ENCODE peak calls at places on chromosome 7, in seven cellular contexts. D, N, L, S, E, P and K are unnamed samples.
A peak's percentile ranks its signal among the peaks of the same experiment; 100 is the strongest.

GRCh38 chr7:124818807-124819206 is 53.2 kb upstream of the GPR37 start:
- DNase-seq in D (no peak), N (no peak), L (no peak), S (no peak), E (no peak), P (no peak), K (no peak)

GRCh38 chr7:149199234-149199990 is 4.1 kb downstream of the ZNF282 start:
- DNase-seq in D (no peak), N (no peak), L (peak; percentile 60), S (peak; percentile 40), E (no peak), P (peak; percentile 59), K (peak; percentile 20)

GRCh38 chr7:130371059-130371458 is 9.2 kb upstream of the CPA1 start:
- DNase-seq in D (peak; percentile 71), N (no peak), L (no peak), S (no peak), E (no peak), P (peak; percentile 49), K (no peak)

GRCh38 chr7:92835851-92836488 is 403 bp downstream of the CDK6 start:
- DNase-seq in D (peak; percentile 22), N (peak; percentile 38), L (peak; percentile 23), S (peak; percentile 45), E (peak; percentile 41), P (no peak), K (peak; percentile 26)

GRCh38 chr7:84040365-84040764 is 154.2 kb downstream of the SEMA3A start:
- DNase-seq in D (no peak), N (no peak), L (no peak), S (no peak), E (no peak), P (no peak), K (no peak)

GRCh38 chr7:80139179-80139578 is 4.5 kb downstream of the GNAI1 start:
- DNase-seq in D (no peak), N (no peak), L (peak; percentile 46), S (no peak), E (no peak), P (peak; percentile 49), K (no peak)

GRCh38 chr7:105849122-105849855 is 27.1 kb downstream of the ATXN7L1 start:
- DNase-seq in D (no peak), N (no peak), L (peak; percentile 80), S (no peak), E (no peak), P (peak; percentile 80), K (peak; percentile 36)

GRCh38 chr7:45659496-45660139 is 85.5 kb downstream of the ADCY1 start:
- DNase-seq in D (no peak), N (no peak), L (no peak), S (no peak), E (no peak), P (no peak), K (no peak)

GRCh38 chr7:23597908-23598224 is 684 bp downstream of the CCDC126 start:
- DNase-seq in D (no peak), N (no peak), L (no peak), S (no peak), E (peak; percentile 19), P (peak; percentile 19), K (no peak)

GRCh38 chr7:1364068-1364905 is 95.0 kb downstream of the MICALL2 start:
- DNase-seq in D (no peak), N (no peak), L (peak; percentile 76), S (no peak), E (no peak), P (peak; percentile 4), K (no peak)

GRCh38 chr7:141558544-141559183 is 7.5 kb downstream of the AGK start:
- DNase-seq in D (no peak), N (peak; percentile 36), L (peak; percentile 22), S (peak; percentile 83), E (peak; percentile 30), P (peak; percentile 7), K (peak; percentile 12)

GRCh38 chr7:129739427-129739826 is 127.9 kb downstream of the NRF1 start:
- DNase-seq in D (peak; percentile 27), N (no peak), L (peak; percentile 84), S (peak; percentile 65), E (no peak), P (peak; percentile 61), K (peak; percentile 80)

GRCh38 chr7:134058980-134059379 is 68.2 kb upstream of the LRGUK start:
- DNase-seq in D (no peak), N (no peak), L (no peak), S (peak; percentile 3), E (no peak), P (no peak), K (no peak)

GRCh38 chr7:158016171-158017087 is 571.2 kb downstream of the PTPRN2 start:
- DNase-seq in D (no peak), N (no peak), L (no peak), S (no peak), E (no peak), P (no peak), K (no peak)

GRCh38 chr7:111357691-111358090 is 204.6 kb downstream of the IMMP2L start:
- DNase-seq in D (no peak), N (no peak), L (peak; percentile 71), S (peak; percentile 40), E (no peak), P (peak; percentile 83), K (peak; percentile 25)

GRCh38 chr7:108014200-108014599 is 11.2 kb upstream of the LAMB1 start:
- DNase-seq in D (no peak), N (no peak), L (no peak), S (peak; percentile 20), E (no peak), P (no peak), K (no peak)

GRCh38 chr7:38796636-38797501 is 112.1 kb downstream of the VPS41 start:
- DNase-seq in D (peak; percentile 52), N (peak; percentile 12), L (peak; percentile 77), S (peak; percentile 69), E (peak; percentile 18), P (peak; percentile 56), K (peak; percentile 59)

GRCh38 chr7:82163586-82163985 is 280.0 kb downstream of the CACNA2D1 start:
- DNase-seq in D (no peak), N (no peak), L (no peak), S (no peak), E (no peak), P (no peak), K (no peak)

GRCh38 chr7:30584970-30585369 is 9.7 kb upstream of the GARS1 start:
- DNase-seq in D (no peak), N (no peak), L (no peak), S (no peak), E (no peak), P (no peak), K (no peak)

GRCh38 chr7:97971990-97972943 is 17.7 kb downstream of the OCM2 start:
- DNase-seq in D (peak; percentile 57), N (peak; percentile 94), L (peak; percentile 76), S (peak; percentile 61), E (peak; percentile 94), P (peak; percentile 55), K (peak; percentile 47)
- TF ChIP-seq CTCF in D (no peak), N (peak; percentile 66), L (peak; percentile 53), S (peak; percentile 40), E (peak; percentile 53), P (peak; percentile 75), K (peak; percentile 44)

GRCh38 chr7:100611983-100612729 is at the start of gene MOSPD3:
- DNase-seq in D (peak; percentile 100), N (peak; percentile 99), L (peak; percentile 99), S (peak; percentile 100), E (peak; percentile 99), P (peak; percentile 100), K (peak; percentile 99)

GRCh38 chr7:100613447-100614185 is 1.3 kb downstream of the MOSPD3 start:
- DNase-seq in D (no peak), N (no peak), L (no peak), S (no peak), E (no peak), P (no peak), K (no peak)

GRCh38 chr7:100607111-100607510 is 4.9 kb downstream of the PCOLCE start:
- DNase-seq in D (no peak), N (no peak), L (peak; percentile 69), S (no peak), E (no peak), P (peak; percentile 45), K (peak; percentile 9)

GRCh38 chr7:100614308-100614861 is 2.0 kb downstream of the MOSPD3 start:
- DNase-seq in D (no peak), N (no peak), L (no peak), S (no peak), E (no peak), P (no peak), K (no peak)

DNA sequence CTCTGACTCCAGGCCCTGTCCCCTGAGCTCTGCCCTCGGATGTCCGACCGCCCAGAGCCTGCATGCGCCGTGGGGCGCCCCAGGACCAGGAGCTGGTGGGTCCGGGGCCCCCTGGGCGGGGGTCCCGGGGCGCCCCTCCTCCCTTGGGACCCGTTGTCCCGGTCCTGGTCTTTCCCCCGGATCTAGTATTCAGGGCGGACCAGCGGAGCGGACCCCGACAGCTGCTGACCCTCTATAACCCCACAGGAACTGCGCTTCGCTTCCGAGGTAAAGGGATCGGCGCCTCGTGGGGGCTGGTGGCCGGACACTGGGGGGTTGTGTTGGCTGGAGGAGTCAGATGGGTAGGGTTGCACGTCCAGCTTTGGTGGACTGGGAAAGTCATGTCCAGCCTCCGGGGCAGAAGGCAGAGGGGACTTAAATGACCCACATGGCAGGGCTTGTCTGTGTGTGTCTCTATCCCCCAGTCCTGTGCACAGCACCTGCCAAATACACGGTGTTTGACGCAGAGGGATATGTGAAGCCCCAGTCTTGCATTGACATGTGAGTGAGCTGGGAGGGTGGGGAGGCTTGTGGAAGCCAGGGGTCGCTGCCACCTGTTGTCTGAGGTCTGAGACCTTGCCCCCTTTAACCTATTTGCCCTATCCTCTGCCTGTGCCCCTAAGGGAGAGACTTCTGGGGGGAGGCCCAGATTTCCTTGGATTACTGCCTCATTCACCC is 548 bp downstream of the MOSPD3 start:
- DNase-seq in D (no peak), N (no peak), L (peak; percentile 11), S (peak; percentile 5), E (no peak), P (no peak), K (no peak)
- TF ChIP-seq CTCF in D (peak; percentile 5), N (peak; percentile 23), L (peak; percentile 21), S (peak; percentile 14), E (peak; percentile 19), P (peak; percentile 15), K (peak; percentile 25)

GRCh38 chr7:22082553-22082885 is 136.8 kb upstream of the CDCA7L start:
- DNase-seq in D (no peak), N (no peak), L (no peak), S (no peak), E (no peak), P (no peak), K (peak; percentile 1)
- TF ChIP-seq CTCF in D (no peak), N (no peak), L (no peak), S (no peak), E (no peak), P (no peak), K (no peak)

DNA sequence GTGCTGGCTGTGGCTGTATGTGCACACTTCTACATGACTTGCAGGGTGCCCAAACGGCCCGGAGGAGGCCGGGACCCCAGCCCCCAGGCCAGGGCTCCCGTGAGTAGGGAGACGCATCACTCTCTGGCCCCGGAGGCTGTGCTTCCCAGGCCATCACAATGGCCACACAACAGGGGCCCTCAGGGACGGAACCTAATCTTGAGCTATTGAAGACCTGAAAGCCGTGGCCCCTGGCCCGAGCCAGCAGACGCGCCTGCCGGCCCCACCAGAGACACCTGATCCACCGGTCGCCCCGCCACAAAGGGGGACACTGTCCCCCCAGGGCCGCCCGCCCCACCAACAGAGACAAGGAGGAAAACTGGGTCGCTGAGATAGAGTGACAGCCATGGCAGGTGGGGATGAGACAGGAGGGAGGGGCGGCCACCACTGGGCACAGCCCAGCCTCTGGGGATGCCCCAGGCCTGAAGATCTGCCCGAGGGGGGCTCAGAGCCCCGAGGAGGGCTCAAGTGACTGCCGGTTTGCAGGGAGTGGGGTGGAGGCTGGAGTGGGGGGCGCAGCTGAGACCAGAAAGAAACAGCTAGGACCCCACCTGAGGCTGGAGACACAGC is 10.2 kb upstream of the LFNG start:
- DNase-seq in D (no peak), N (no peak), L (no peak), S (no peak), E (no peak), P (no peak), K (no peak)
- TF ChIP-seq CTCF in D (no peak), N (no peak), L (no peak), S (no peak), E (no peak), P (no peak), K (no peak)